ENCODE peak calls at places on chromosomes 12 and 14, in eight cellular contexts. F is transverse colon, D is HCT116, Q is heart left ventricle, W is adrenal gland, M is lung, Y is psoas muscle, P is mucosa of descending colon. O is an unnamed sample.

GRCh38 chr14:89915114-89915878 is 39.2 kb downstream of the EFCAB11 start:
- DNase-seq in F (peak), D (peak), Q (peak), W (peak), M (peak), Y (peak), P (no peak), O (peak)

GRCh38 chr14:22039938-22040780 is 366.5 kb upstream of the OR4E1 start:
- DNase-seq in F (no peak), D (peak), Q (no peak), W (no peak), M (no peak), Y (peak), P (no peak), O (peak)

GRCh38 chr12:5505751-5506150 is 73.8 kb downstream of the NTF3 start:
- DNase-seq in F (no peak), D (no peak), Q (no peak), W (no peak), M (no peak), Y (no peak), P (no peak), O (no peak)

GRCh38 chr12:120688527-120689071 is 1.6 kb downstream of the MLEC start:
- DNase-seq in F (peak), D (no peak), Q (no peak), W (peak), M (no peak), Y (no peak), P (no peak), O (peak)

GRCh38 chr14:57559561-57559960 is 65.9 kb upstream of the CCDC198 start:
- DNase-seq in F (no peak), D (no peak), Q (no peak), W (no peak), M (no peak), Y (no peak), P (no peak), O (no peak)

GRCh38 chr14:104119700-104120251 is 18.6 kb upstream of the KIF26A start:
- DNase-seq in F (peak), D (no peak), Q (no peak), W (no peak), M (no peak), Y (peak), P (no peak), O (no peak)

GRCh38 chr12:132206093-132206434 is 61.8 kb downstream of the NOC4L start:
- DNase-seq in F (no peak), D (no peak), Q (no peak), W (no peak), M (no peak), Y (no peak), P (no peak), O (no peak)

GRCh38 chr12:55829967-55830600 is 697 bp upstream of the DNAJC14 start:
- DNase-seq in F (peak), D (no peak), Q (peak), W (peak), M (peak), Y (peak), P (peak), O (no peak)

GRCh38 chr12:113233967-113234366 is 12.7 kb downstream of the TPCN1 start:
- DNase-seq in F (no peak), D (no peak), Q (no peak), W (no peak), M (no peak), Y (no peak), P (no peak), O (no peak)

GRCh38 chr14:70789361-70789760 is 20.0 kb downstream of the MAP3K9 start:
- DNase-seq in F (no peak), D (no peak), Q (no peak), W (peak), M (peak), Y (no peak), P (no peak), O (no peak)

GRCh38 chr12:32201096-32201495 is 94.4 kb downstream of the BICD1 start:
- DNase-seq in F (no peak), D (no peak), Q (no peak), W (no peak), M (no peak), Y (no peak), P (no peak), O (no peak)

GRCh38 chr14:102593841-102594170 is 1.4 kb downstream of the RCOR1 start:
- DNase-seq in F (no peak), D (no peak), Q (no peak), W (no peak), M (no peak), Y (no peak), P (no peak), O (no peak)

GRCh38 chr12:130049666-130050065 is 112.6 kb upstream of the FZD10 start:
- DNase-seq in F (no peak), D (no peak), Q (no peak), W (no peak), M (no peak), Y (no peak), P (no peak), O (no peak)

GRCh38 chr14:36827861-36828260 is 166.2 kb downstream of the PAX9 start:
- DNase-seq in F (no peak), D (no peak), Q (no peak), W (no peak), M (no peak), Y (no peak), P (no peak), O (no peak)

GRCh38 chr14:103122578-103123127 is 608 bp upstream of the TNFAIP2 start:
- DNase-seq in F (no peak), D (no peak), Q (no peak), W (no peak), M (no peak), Y (peak), P (peak), O (no peak)

GRCh38 chr12:82627799-82628198 is 58.9 kb upstream of the TMTC2 start:
- DNase-seq in F (no peak), D (peak), Q (no peak), W (no peak), M (no peak), Y (no peak), P (no peak), O (peak)

GRCh38 chr14:54512393-54512792 is 2.7 kb downstream of the CGRRF1 start:
- DNase-seq in F (no peak), D (no peak), Q (no peak), W (no peak), M (no peak), Y (no peak), P (no peak), O (no peak)

GRCh38 chr14:54515670-54516069 is 6.0 kb downstream of the CGRRF1 start:
- DNase-seq in F (no peak), D (no peak), Q (no peak), W (no peak), M (no peak), Y (no peak), P (no peak), O (no peak)

DNA sequence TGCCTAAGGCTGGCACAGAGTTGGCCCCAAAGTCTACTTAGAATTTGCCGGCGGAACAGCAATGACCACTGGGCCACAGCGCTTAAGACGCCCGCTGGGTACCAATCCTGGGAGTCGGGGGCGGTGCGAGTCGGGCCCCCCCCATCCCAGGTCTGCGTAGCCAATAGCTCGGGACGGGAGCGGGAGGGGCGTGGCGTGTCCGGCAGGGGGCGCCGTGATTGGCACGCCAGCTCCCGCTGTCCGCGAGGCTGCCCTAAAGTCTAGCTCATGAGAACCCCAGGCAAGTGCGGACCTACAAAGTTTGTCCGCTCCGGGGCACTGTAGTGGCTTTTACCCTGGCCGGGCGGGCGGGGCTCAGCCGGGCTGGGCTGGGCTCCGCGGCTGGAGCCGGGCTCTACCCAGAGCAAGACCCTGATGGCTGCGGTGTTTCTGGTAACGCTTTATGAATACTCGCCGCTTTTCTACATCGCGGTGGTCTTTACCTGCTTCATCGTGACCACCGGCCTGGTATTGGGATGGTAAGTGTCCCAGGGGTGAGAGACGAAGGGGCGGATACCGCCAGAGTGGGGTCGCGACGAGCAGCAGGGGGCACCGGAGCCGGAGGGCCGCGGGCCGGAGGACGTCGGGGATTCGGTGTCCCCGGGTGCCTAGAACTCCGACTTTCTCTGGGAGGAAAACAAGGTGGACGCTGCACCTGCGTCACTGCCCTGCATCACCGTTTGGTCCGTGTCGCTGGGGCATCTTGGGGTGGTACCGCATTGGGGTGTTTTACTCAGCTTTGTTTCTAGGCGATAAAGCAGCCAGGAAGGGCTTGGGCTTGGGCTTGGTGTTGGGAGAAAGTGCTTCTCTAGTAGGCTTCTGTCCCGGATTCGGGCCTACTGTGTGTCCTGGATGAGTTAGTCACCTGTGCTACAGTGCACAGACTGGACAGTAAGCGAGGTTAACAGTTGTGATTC is at the start of gene CGRRF1:
- DNase-seq in F (peak), D (peak), Q (peak), W (peak), M (peak), Y (peak), P (peak), O (peak)
- TF ChIP-seq CTCF in F (peak), D (no peak), Q (peak), W (peak), M (peak), Y (peak), P (peak), O (peak)

DNA sequence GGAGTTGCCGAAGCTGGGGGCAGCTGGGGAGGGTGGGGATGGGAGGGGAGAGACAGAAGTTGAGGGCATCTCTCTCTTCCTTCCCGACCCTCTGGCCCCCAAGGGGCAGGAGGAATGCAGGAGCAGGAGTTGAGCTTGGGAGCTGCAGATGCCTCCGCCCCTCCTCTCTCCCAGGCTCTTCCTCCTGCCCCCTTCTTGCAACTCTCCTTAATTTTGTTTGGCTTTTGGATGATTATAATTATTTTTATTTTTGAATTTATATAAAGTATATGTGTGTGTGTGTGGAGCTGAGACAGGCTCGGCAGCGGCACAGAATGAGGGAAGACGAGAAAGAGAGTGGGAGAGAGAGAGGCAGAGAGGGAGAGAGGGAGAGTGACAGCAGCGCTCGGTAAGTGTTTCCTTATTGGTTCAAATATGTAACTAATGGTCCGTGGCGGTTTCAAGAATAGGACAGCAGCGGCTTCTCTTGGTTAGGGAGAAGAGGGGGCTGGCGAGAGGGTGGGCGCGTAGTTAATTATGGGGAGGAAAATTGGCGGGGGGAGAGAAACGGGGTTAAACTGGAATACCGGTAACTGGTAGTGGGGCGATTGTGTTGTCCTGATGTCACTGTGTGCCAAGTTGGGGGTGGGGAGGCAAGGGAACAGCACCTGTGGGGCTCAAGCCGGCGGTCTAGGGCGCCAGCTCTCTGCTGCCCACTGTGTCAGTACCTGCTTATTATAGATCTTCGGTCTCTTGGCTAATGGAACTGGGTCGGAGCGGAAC is 8.4 kb downstream of the HOXC8 start:
- DNase-seq in F (no peak), D (no peak), Q (no peak), W (peak), M (no peak), Y (peak), P (no peak), O (peak)
- TF ChIP-seq CTCF in F (no peak), D (no peak), Q (no peak), W (no peak), M (no peak), Y (peak), P (no peak), O (no peak)

DNA sequence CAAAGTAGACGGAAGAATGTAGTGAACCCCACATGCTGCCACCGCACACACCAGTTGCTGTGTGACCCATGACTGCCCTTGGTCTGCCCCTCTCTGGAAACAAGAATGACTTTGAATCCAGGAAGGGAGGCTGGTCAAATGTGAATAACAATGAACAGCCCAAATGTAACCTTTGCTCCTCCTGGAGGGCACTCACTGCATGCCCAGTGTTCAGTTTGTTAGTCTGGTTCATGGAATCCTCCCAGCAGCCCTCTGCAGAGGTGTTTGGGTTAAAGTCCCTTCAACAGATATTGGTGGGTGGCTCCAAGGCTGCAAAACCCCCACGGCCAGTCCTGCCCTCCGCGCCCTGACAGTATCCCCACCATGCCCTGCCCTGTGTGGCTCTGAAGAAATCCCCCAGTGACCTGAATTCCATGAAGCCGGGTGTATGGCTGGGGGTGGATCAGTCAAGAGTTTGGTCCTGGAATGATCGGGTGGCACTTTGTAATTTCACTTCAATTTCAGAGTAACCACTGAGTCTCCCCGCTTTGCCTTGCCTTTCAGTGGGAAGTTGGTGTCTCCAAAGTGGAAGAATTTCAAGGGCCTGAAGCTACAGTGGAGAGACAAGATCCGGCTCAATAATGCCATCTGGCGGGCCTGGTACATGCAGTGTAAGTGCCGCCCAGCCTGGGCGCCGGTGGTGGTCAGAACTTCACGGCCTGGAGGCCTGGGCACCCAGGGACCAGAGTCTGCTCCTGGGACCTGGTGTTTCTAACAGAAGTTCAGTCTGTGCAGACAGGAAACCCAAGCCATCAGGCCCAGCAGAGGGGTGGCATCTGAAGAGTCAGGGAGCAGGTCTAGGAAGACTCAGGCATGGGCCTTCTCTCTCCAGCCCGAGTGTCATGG is 47.1 kb downstream of the IL31 start:
- DNase-seq in F (no peak), D (no peak), Q (no peak), W (peak), M (no peak), Y (no peak), P (no peak), O (peak)
- TF ChIP-seq CTCF in F (no peak), D (no peak), Q (no peak), W (peak), M (no peak), Y (peak), P (no peak), O (no peak)

GRCh38 chr14:24678801-24679247 is 44.8 kb upstream of the GZMB start:
- DNase-seq in F (peak), D (peak), Q (peak), W (peak), M (peak), Y (peak), P (peak), O (peak)
- TF ChIP-seq CTCF in F (peak), D (peak), Q (peak), W (peak), M (peak), Y (peak), P (peak), O (peak)

GRCh38 chr12:111424793-111425251 is 19.1 kb downstream of the SH2B3 start:
- DNase-seq in F (no peak), D (no peak), Q (no peak), W (no peak), M (no peak), Y (no peak), P (no peak), O (no peak)
- TF ChIP-seq CTCF in F (peak), D (no peak), Q (no peak), W (no peak), M (no peak), Y (no peak), P (no peak), O (peak)

DNA sequence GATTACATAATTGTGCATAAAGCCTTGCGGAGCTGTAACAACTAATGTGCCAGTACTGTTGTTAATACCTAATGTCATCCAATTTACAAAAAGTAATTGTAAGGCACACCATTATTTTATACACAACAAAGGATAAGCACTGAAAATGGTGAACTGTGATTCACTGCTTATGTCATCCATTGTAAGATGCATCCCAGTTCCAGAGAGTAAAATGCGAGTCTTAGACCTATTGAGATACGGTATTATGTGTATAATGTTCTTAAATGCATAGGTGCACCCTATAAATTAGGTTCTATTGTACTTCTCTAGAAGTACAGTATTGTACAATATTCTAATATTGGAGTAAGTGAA is 395 bp downstream of the PARP2 start:
- DNase-seq in F (no peak), D (no peak), Q (no peak), W (no peak), M (no peak), Y (no peak), P (no peak), O (no peak)
- TF ChIP-seq CTCF in F (no peak), D (no peak), Q (no peak), W (no peak), M (no peak), Y (no peak), P (no peak), O (no peak)

GRCh38 chr12:40207551-40207950 is 17.2 kb upstream of the LRRK2 start:
- DNase-seq in F (no peak), D (no peak), Q (no peak), W (no peak), M (no peak), Y (no peak), P (no peak), O (no peak)

GRCh38 chr12:40202095-40203059 is 22.4 kb upstream of the LRRK2 start:
- DNase-seq in F (no peak), D (no peak), Q (no peak), W (no peak), M (no peak), Y (no peak), P (no peak), O (no peak)

GRCh38 chr12:40203060-40203430 is 21.8 kb upstream of the LRRK2 start:
- DNase-seq in F (no peak), D (no peak), Q (no peak), W (no peak), M (no peak), Y (no peak), P (no peak), O (no peak)

GRCh38 chr12:40208707-40209106 is 16.1 kb upstream of the LRRK2 start:
- DNase-seq in F (peak), D (no peak), Q (no peak), W (no peak), M (no peak), Y (no peak), P (no peak), O (no peak)

GRCh38 chr12:40204337-40204736 is 20.5 kb upstream of the LRRK2 start:
- DNase-seq in F (no peak), D (no peak), Q (no peak), W (no peak), M (no peak), Y (no peak), P (no peak), O (no peak)
- TF ChIP-seq CTCF in F (no peak), D (no peak), Q (no peak), W (no peak), M (no peak), Y (no peak), P (no peak), O (no peak)

GRCh38 chr14:105877645-105878044 is 351.3 kb downstream of the TMEM121 start:
- DNase-seq in F (no peak), D (no peak), Q (no peak), W (peak), M (no peak), Y (no peak), P (peak), O (no peak)

GRCh38 chr14:105876158-105876557 is 349.8 kb downstream of the TMEM121 start:
- DNase-seq in F (no peak), D (no peak), Q (peak), W (peak), M (no peak), Y (peak), P (no peak), O (no peak)

GRCh38 chr14:105878554-105878953 is 352.2 kb downstream of the TMEM121 start:
- DNase-seq in F (no peak), D (no peak), Q (no peak), W (peak), M (no peak), Y (no peak), P (no peak), O (no peak)

GRCh38 chr14:105878125-105878524 is 351.7 kb downstream of the TMEM121 start:
- DNase-seq in F (no peak), D (no peak), Q (peak), W (peak), M (no peak), Y (peak), P (peak), O (no peak)

DNA sequence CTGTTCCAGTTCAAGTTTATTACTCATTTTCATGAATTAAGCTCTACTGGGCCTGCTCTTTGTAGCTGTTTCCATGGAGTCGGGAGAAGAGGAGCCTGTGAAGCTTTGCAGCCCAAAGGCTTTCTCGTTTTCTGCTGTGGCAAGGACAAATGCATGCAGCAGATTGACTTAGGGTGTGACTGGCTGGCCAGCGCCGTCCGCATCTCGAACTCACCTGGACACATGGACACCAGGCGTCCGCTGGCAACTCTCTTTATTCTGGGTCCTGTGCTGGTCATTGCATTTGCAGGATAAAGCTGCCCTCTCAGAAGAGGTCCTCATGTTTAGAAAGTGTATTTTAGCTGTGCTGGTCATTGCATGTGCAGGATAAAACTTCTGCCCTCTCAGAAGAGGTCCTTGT is 350.4 kb downstream of the TMEM121 start:
- DNase-seq in F (peak), D (no peak), Q (peak), W (no peak), M (no peak), Y (peak), P (peak), O (no peak)
- TF ChIP-seq CTCF in F (no peak), D (no peak), Q (no peak), W (no peak), M (no peak), Y (no peak), P (no peak), O (no peak)

DNA sequence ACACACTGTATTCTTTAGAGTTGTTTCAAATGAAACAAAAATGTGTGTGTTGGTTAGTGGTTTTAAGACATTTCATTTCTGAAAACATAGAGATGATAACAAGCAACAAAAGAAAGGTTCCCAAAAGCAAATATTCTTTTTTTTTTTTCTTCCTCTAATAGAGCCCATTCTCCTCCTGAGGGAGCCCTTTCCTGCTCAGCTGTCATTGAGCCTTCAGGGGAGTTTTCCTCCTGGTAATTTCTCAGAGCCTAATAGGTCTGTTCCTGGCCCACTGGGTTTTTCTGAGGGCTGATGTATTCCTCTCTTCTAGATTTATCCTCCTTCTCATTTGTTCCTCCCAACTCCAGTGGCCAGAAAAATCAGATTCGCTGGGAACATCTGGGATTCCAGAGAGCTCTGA is 654.5 kb downstream of the NOVA1 start:
- DNase-seq in F (no peak), D (no peak), Q (no peak), W (no peak), M (no peak), Y (no peak), P (no peak), O (no peak)
- TF ChIP-seq CTCF in F (no peak), D (no peak), Q (no peak), W (no peak), M (no peak), Y (no peak), P (no peak), O (no peak)

O was measured in Calu3.